ENCODE peak calls at places on chromosomes 2 and 18, in nine cellular contexts. O is colonic mucosa; C is CD8-positive, alpha-beta T cell; L is stimulated activated naive B cell treated with anti-CD40 and anti-IgM and Interleukin-4, amounts not matched to agents 10 μg/mL and 1 μg/mL and 100 μg/mL, for 72 hours; F is activated CD8-positive, alpha-beta T cell treated with anti-CD3 and anti-CD28 coated beads for 36 hours; B is GM13977; P is heart right ventricle; T is T-helper 2 cell; X is RKO. U is an unnamed sample.

GRCh38 chr2:46275995-46276394 is 21.2 kb upstream of the EPAS1 start:
- DNase-seq in O (peak; percentile 44), C (no peak), L (no peak), F (peak; percentile 60), B (no peak), P (peak; percentile 81), T (no peak), X (no peak), U (no peak)

GRCh38 chr2:14634885-14635871 is 2.7 kb downstream of the LRATD1 start:
- DNase-seq in O (peak; percentile 89), C (no peak), L (no peak), F (no peak), B (peak; percentile 29), P (peak; percentile 76), T (no peak), X (no peak), U (peak; percentile 84)

GRCh38 chr2:215439404-215439803 is 3.5 kb upstream of the FN1 start:
- DNase-seq in O (no peak), C (no peak), L (no peak), F (no peak), B (no peak), P (no peak), T (no peak), X (no peak), U (no peak)

GRCh38 chr2:174246944-174247381 is 1.4 kb downstream of the OLA1 start:
- DNase-seq in O (no peak), C (no peak), L (no peak), F (no peak), B (no peak), P (no peak), T (no peak), X (peak; percentile 65), U (no peak)

GRCh38 chr18:24795129-24795528 is 334.7 kb downstream of the HRH4 start:
- DNase-seq in O (no peak), C (no peak), L (no peak), F (no peak), B (no peak), P (no peak), T (no peak), X (no peak), U (no peak)

GRCh38 chr2:178331474-178332431 is 119.2 kb downstream of the PRKRA start:
- DNase-seq in O (no peak), C (no peak), L (no peak), F (no peak), B (no peak), P (no peak), T (no peak), X (no peak), U (no peak)

GRCh38 chr2:71600572-71600971 is 147.2 kb downstream of the DYSF start:
- DNase-seq in O (no peak), C (no peak), L (no peak), F (no peak), B (no peak), P (no peak), T (no peak), X (no peak), U (no peak)

GRCh38 chr2:145631561-145631960 is 1111.6 kb upstream of the ZEB2 start:
- DNase-seq in O (no peak), C (no peak), L (no peak), F (no peak), B (no peak), P (no peak), T (no peak), X (no peak), U (no peak)

GRCh38 chr2:231125272-231125671 is 430 bp upstream of the HTR2B start:
- DNase-seq in O (no peak), C (no peak), L (no peak), F (no peak), B (no peak), P (no peak), T (peak; percentile 85), X (no peak), U (no peak)

GRCh38 chr2:148602918-148603561 is 41.5 kb upstream of the EPC2 start:
- DNase-seq in O (no peak), C (no peak), L (no peak), F (no peak), B (no peak), P (no peak), T (no peak), X (no peak), U (no peak)

GRCh38 chr2:72985136-72985535 is 67.8 kb downstream of the EMX1 start:
- DNase-seq in O (no peak), C (no peak), L (no peak), F (no peak), B (no peak), P (no peak), T (no peak), X (no peak), U (peak; percentile 21)

GRCh38 chr2:168201211-168201610 is 46.2 kb downstream of the STK39 start:
- DNase-seq in O (no peak), C (no peak), L (no peak), F (no peak), B (no peak), P (no peak), T (no peak), X (no peak), U (no peak)